ENCODE peak calls at places on chromosomes 3 and 15, in eight cellular contexts. One of them, this sample, is unnamed.

GRCh38 chr15:98809273-98809672 is 160.9 kb downstream of the IGF1R start:
- DNase-seq in AG09319: no peak
- DNase-seq in left ventricle myocardium inferior: peak
- DNase-seq in endothelial cell: no peak
- DNase-seq in heart right ventricle: peak
- DNase-seq in nephron progenitor cell: no peak
- DNase-seq in type B pancreatic cell: no peak
- DNase-seq in epithelial cell of esophagus: no peak
- DNase-seq in this sample: no peak

GRCh38 chr3:44019736-44020135 is 221.9 kb upstream of the TOPAZ1 start:
- DNase-seq in left ventricle myocardium inferior: no peak
- DNase-seq in nephron progenitor cell: no peak
- DNase-seq in epithelial cell of esophagus: no peak
- DNase-seq in AG09319: no peak
- DNase-seq in type B pancreatic cell: no peak
- DNase-seq in endothelial cell: no peak
- DNase-seq in heart right ventricle: no peak
- DNase-seq in this sample: no peak

GRCh38 chr3:24302382-24302781 is 192.3 kb downstream of the THRB start:
- DNase-seq in AG09319: no peak
- DNase-seq in left ventricle myocardium inferior: no peak
- DNase-seq in nephron progenitor cell: no peak
- DNase-seq in type B pancreatic cell: no peak
- DNase-seq in endothelial cell: no peak
- DNase-seq in heart right ventricle: no peak
- DNase-seq in epithelial cell of esophagus: no peak
- DNase-seq in this sample: no peak

GRCh38 chr3:50559702-50560101 is 7.8 kb downstream of the C3orf18 start:
- DNase-seq in left ventricle myocardium inferior: no peak
- DNase-seq in type B pancreatic cell: no peak
- DNase-seq in heart right ventricle: no peak
- DNase-seq in epithelial cell of esophagus: peak
- DNase-seq in AG09319: no peak
- DNase-seq in endothelial cell: no peak
- DNase-seq in nephron progenitor cell: no peak
- DNase-seq in this sample: no peak

GRCh38 chr15:38612159-38612863 is 47.7 kb upstream of the RASGRP1 start:
- DNase-seq in AG09319: no peak
- DNase-seq in heart right ventricle: no peak
- DNase-seq in nephron progenitor cell: no peak
- DNase-seq in endothelial cell: no peak
- DNase-seq in epithelial cell of esophagus: peak
- DNase-seq in left ventricle myocardium inferior: no peak
- DNase-seq in type B pancreatic cell: no peak
- DNase-seq in this sample: no peak

GRCh38 chr3:65833761-65834505 is 204.8 kb downstream of the MAGI1 start:
- DNase-seq in AG09319: no peak
- DNase-seq in endothelial cell: no peak
- DNase-seq in heart right ventricle: no peak
- DNase-seq in nephron progenitor cell: no peak
- DNase-seq in left ventricle myocardium inferior: no peak
- DNase-seq in epithelial cell of esophagus: peak
- DNase-seq in type B pancreatic cell: no peak
- DNase-seq in this sample: no peak

GRCh38 chr15:91940466-91941381 is 87.2 kb downstream of the SLCO3A1 start:
- DNase-seq in heart right ventricle: no peak
- DNase-seq in AG09319: no peak
- DNase-seq in type B pancreatic cell: no peak
- DNase-seq in endothelial cell: no peak
- DNase-seq in epithelial cell of esophagus: peak
- DNase-seq in nephron progenitor cell: peak
- DNase-seq in left ventricle myocardium inferior: no peak
- DNase-seq in this sample: no peak

GRCh38 chr3:40679289-40679688 is 154.5 kb downstream of the ZNF621 start:
- DNase-seq in heart right ventricle: no peak
- DNase-seq in left ventricle myocardium inferior: no peak
- DNase-seq in type B pancreatic cell: no peak
- DNase-seq in AG09319: no peak
- DNase-seq in nephron progenitor cell: no peak
- DNase-seq in epithelial cell of esophagus: peak
- DNase-seq in endothelial cell: no peak
- DNase-seq in this sample: no peak

GRCh38 chr15:48437178-48437577 is 105.9 kb downstream of the DUT start:
- DNase-seq in nephron progenitor cell: no peak
- DNase-seq in heart right ventricle: no peak
- DNase-seq in AG09319: no peak
- DNase-seq in epithelial cell of esophagus: no peak
- DNase-seq in endothelial cell: no peak
- DNase-seq in left ventricle myocardium inferior: no peak
- DNase-seq in type B pancreatic cell: no peak
- DNase-seq in this sample: no peak

GRCh38 chr3:27960133-27960532 is 238.0 kb upstream of the EOMES start:
- DNase-seq in heart right ventricle: no peak
- DNase-seq in nephron progenitor cell: no peak
- DNase-seq in epithelial cell of esophagus: peak
- DNase-seq in endothelial cell: no peak
- DNase-seq in AG09319: peak
- DNase-seq in type B pancreatic cell: no peak
- DNase-seq in left ventricle myocardium inferior: no peak
- DNase-seq in this sample: no peak

GRCh38 chr3:175211481-175211880 is 352.3 kb downstream of the NAALADL2 start:
- DNase-seq in AG09319: no peak
- DNase-seq in endothelial cell: no peak
- DNase-seq in type B pancreatic cell: no peak
- DNase-seq in nephron progenitor cell: no peak
- DNase-seq in epithelial cell of esophagus: no peak
- DNase-seq in left ventricle myocardium inferior: no peak
- DNase-seq in heart right ventricle: no peak
- DNase-seq in this sample: no peak

GRCh38 chr15:57133127-57133968 is 214.9 kb downstream of the TCF12 start:
- DNase-seq in left ventricle myocardium inferior: no peak
- DNase-seq in nephron progenitor cell: peak
- DNase-seq in AG09319: no peak
- DNase-seq in heart right ventricle: no peak
- DNase-seq in epithelial cell of esophagus: no peak
- DNase-seq in endothelial cell: no peak
- DNase-seq in type B pancreatic cell: peak
- DNase-seq in this sample: peak

GRCh38 chr3:45549961-45550360 is 44.6 kb upstream of the LIMD1 start:
- DNase-seq in nephron progenitor cell: no peak
- DNase-seq in type B pancreatic cell: no peak
- DNase-seq in AG09319: no peak
- DNase-seq in epithelial cell of esophagus: no peak
- DNase-seq in left ventricle myocardium inferior: no peak
- DNase-seq in endothelial cell: no peak
- DNase-seq in heart right ventricle: no peak
- DNase-seq in this sample: no peak

GRCh38 chr3:146865175-146865755 is 260.1 kb upstream of the PLSCR5 start:
- DNase-seq in endothelial cell: no peak
- DNase-seq in type B pancreatic cell: no peak
- DNase-seq in heart right ventricle: no peak
- DNase-seq in epithelial cell of esophagus: no peak
- DNase-seq in AG09319: no peak
- DNase-seq in left ventricle myocardium inferior: no peak
- DNase-seq in nephron progenitor cell: no peak
- DNase-seq in this sample: peak

GRCh38 chr3:58051196-58051595 is 43.0 kb downstream of the FLNB start:
- DNase-seq in AG09319: no peak
- DNase-seq in type B pancreatic cell: no peak
- DNase-seq in nephron progenitor cell: no peak
- DNase-seq in epithelial cell of esophagus: peak
- DNase-seq in left ventricle myocardium inferior: no peak
- DNase-seq in heart right ventricle: no peak
- DNase-seq in endothelial cell: no peak
- DNase-seq in this sample: no peak

GRCh38 chr15:100824211-100824610 is 55.4 kb upstream of the ALDH1A3 start:
- DNase-seq in left ventricle myocardium inferior: no peak
- DNase-seq in endothelial cell: no peak
- DNase-seq in nephron progenitor cell: no peak
- DNase-seq in type B pancreatic cell: no peak
- DNase-seq in epithelial cell of esophagus: no peak
- DNase-seq in AG09319: no peak
- DNase-seq in heart right ventricle: no peak
- DNase-seq in this sample: no peak

GRCh38 chr3:108218811-108219210 is 3.4 kb downstream of the IFT57 start:
- DNase-seq in epithelial cell of esophagus: no peak
- DNase-seq in endothelial cell: no peak
- DNase-seq in type B pancreatic cell: no peak
- DNase-seq in left ventricle myocardium inferior: no peak
- DNase-seq in AG09319: no peak
- DNase-seq in nephron progenitor cell: no peak
- DNase-seq in heart right ventricle: no peak
- DNase-seq in this sample: no peak

GRCh38 chr15:65512807-65513416 is 4.6 kb downstream of the DPP8 start:
- DNase-seq in type B pancreatic cell: no peak
- DNase-seq in nephron progenitor cell: no peak
- DNase-seq in heart right ventricle: peak
- DNase-seq in endothelial cell: no peak
- DNase-seq in epithelial cell of esophagus: no peak
- DNase-seq in left ventricle myocardium inferior: peak
- DNase-seq in AG09319: peak
- DNase-seq in this sample: no peak

GRCh38 chr3:67609709-67610108 is 44.7 kb downstream of the SUCLG2 start:
- DNase-seq in nephron progenitor cell: no peak
- DNase-seq in left ventricle myocardium inferior: no peak
- DNase-seq in heart right ventricle: no peak
- DNase-seq in AG09319: no peak
- DNase-seq in epithelial cell of esophagus: no peak
- DNase-seq in endothelial cell: no peak
- DNase-seq in type B pancreatic cell: no peak
- DNase-seq in this sample: no peak

DNA sequence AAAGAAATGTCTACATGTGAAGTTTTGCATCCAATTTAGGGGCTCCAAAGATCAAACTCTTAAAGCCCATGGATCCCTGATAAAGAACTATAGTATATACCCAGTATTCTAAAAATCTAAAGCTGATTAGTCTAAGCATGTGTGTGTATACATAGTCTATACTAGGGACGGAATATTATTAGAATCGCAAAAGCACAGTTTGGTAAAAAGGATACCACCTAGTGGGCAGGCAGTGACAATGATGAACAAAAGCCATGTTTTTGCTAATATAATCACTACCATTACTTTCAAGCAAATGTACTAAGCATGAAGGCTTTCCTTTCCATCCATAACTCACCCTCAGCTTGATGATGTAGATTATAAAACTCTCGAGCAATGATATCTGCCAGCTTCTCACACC is 16.5 kb downstream of the POLQ start:
- DNase-seq in heart right ventricle: no peak
- DNase-seq in AG09319: no peak
- DNase-seq in left ventricle myocardium inferior: no peak
- DNase-seq in nephron progenitor cell: no peak
- DNase-seq in endothelial cell: no peak
- DNase-seq in type B pancreatic cell: no peak
- DNase-seq in epithelial cell of esophagus: peak
- DNase-seq in this sample: no peak
- TF ChIP-seq CTCF in heart right ventricle: peak
- TF ChIP-seq CTCF in AG09319: peak
- TF ChIP-seq CTCF in left ventricle myocardium inferior: no peak
- TF ChIP-seq CTCF in nephron progenitor cell: peak
- TF ChIP-seq CTCF in endothelial cell: peak
- TF ChIP-seq CTCF in type B pancreatic cell: peak
- TF ChIP-seq CTCF in epithelial cell of esophagus: peak
- TF ChIP-seq CTCF in this sample: peak

GRCh38 chr15:75647370-75648155 is at the start of gene SNX33:
- DNase-seq in left ventricle myocardium inferior: peak
- DNase-seq in endothelial cell: peak
- DNase-seq in nephron progenitor cell: peak
- DNase-seq in heart right ventricle: peak
- DNase-seq in type B pancreatic cell: peak
- DNase-seq in AG09319: peak
- DNase-seq in epithelial cell of esophagus: peak
- DNase-seq in this sample: peak
- TF ChIP-seq CTCF in left ventricle myocardium inferior: peak
- TF ChIP-seq CTCF in endothelial cell: peak
- TF ChIP-seq CTCF in nephron progenitor cell: peak
- TF ChIP-seq CTCF in heart right ventricle: peak
- TF ChIP-seq CTCF in type B pancreatic cell: peak
- TF ChIP-seq CTCF in AG09319: peak
- TF ChIP-seq CTCF in epithelial cell of esophagus: peak
- TF ChIP-seq CTCF in this sample: peak

GRCh38 chr3:197335428-197336132 is 37.2 kb upstream of the DLG1 start:
- DNase-seq in epithelial cell of esophagus: no peak
- DNase-seq in nephron progenitor cell: peak
- DNase-seq in heart right ventricle: peak
- DNase-seq in AG09319: no peak
- DNase-seq in endothelial cell: no peak
- DNase-seq in type B pancreatic cell: no peak
- DNase-seq in left ventricle myocardium inferior: no peak
- DNase-seq in this sample: peak
- TF ChIP-seq CTCF in epithelial cell of esophagus: no peak
- TF ChIP-seq CTCF in nephron progenitor cell: no peak
- TF ChIP-seq CTCF in heart right ventricle: no peak
- TF ChIP-seq CTCF in AG09319: no peak
- TF ChIP-seq CTCF in endothelial cell: no peak
- TF ChIP-seq CTCF in type B pancreatic cell: no peak
- TF ChIP-seq CTCF in left ventricle myocardium inferior: no peak
- TF ChIP-seq CTCF in this sample: no peak

GRCh38 chr15:80587816-80588456 is 107.2 kb upstream of the ABHD17C start:
- DNase-seq in type B pancreatic cell: no peak
- DNase-seq in AG09319: no peak
- DNase-seq in endothelial cell: no peak
- DNase-seq in left ventricle myocardium inferior: no peak
- DNase-seq in nephron progenitor cell: no peak
- DNase-seq in epithelial cell of esophagus: peak
- DNase-seq in heart right ventricle: no peak
- DNase-seq in this sample: no peak

GRCh38 chr15:80585544-80586018 is 109.5 kb upstream of the ABHD17C start:
- DNase-seq in epithelial cell of esophagus: peak
- DNase-seq in endothelial cell: no peak
- DNase-seq in AG09319: no peak
- DNase-seq in heart right ventricle: no peak
- DNase-seq in left ventricle myocardium inferior: no peak
- DNase-seq in type B pancreatic cell: no peak
- DNase-seq in nephron progenitor cell: no peak
- DNase-seq in this sample: no peak

GRCh38 chr15:80588801-80589200 is 106.3 kb upstream of the ABHD17C start:
- DNase-seq in left ventricle myocardium inferior: no peak
- DNase-seq in endothelial cell: no peak
- DNase-seq in AG09319: peak
- DNase-seq in epithelial cell of esophagus: peak
- DNase-seq in heart right ventricle: no peak
- DNase-seq in nephron progenitor cell: no peak
- DNase-seq in type B pancreatic cell: no peak
- DNase-seq in this sample: no peak

GRCh38 chr15:80586141-80586540 is 109.0 kb upstream of the ABHD17C start:
- DNase-seq in nephron progenitor cell: no peak
- DNase-seq in left ventricle myocardium inferior: no peak
- DNase-seq in AG09319: no peak
- DNase-seq in epithelial cell of esophagus: peak
- DNase-seq in type B pancreatic cell: no peak
- DNase-seq in endothelial cell: no peak
- DNase-seq in heart right ventricle: no peak
- DNase-seq in this sample: no peak

DNA sequence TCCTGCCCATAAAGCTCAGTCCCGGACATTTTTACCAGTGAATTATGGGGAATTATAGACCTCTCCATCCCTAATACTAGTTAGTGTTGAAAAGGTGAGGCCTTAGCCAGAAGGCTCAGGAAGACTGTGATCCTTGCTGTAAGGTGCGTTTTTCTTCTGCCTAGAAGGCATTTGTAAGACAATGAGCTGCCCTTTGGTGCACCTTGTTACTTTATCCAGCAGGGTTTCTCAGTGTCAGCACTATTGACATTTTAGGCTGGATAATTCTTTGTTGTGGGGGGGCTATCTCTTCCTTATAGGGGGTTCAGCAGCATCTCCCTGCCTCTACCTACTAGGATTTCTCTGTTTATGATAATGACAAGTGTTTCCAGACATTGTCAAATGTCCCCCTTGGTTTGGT is 108.1 kb upstream of the ABHD17C start:
- DNase-seq in left ventricle myocardium inferior: no peak
- DNase-seq in type B pancreatic cell: no peak
- DNase-seq in nephron progenitor cell: no peak
- DNase-seq in heart right ventricle: no peak
- DNase-seq in endothelial cell: no peak
- DNase-seq in epithelial cell of esophagus: no peak
- DNase-seq in AG09319: no peak
- DNase-seq in this sample: no peak
- TF ChIP-seq CTCF in left ventricle myocardium inferior: no peak
- TF ChIP-seq CTCF in type B pancreatic cell: no peak
- TF ChIP-seq CTCF in nephron progenitor cell: no peak
- TF ChIP-seq CTCF in heart right ventricle: no peak
- TF ChIP-seq CTCF in endothelial cell: no peak
- TF ChIP-seq CTCF in epithelial cell of esophagus: no peak
- TF ChIP-seq CTCF in AG09319: no peak
- TF ChIP-seq CTCF in this sample: no peak